ENCODE peak calls at places on chromosome 20, in ten cellular contexts. G is stimulated activated effector memory CD8-positive, alpha-beta T cell treated with anti-CD3 and anti-CD28 coated beads, Interleukin-12 subunit alpha, Interleukin-12 subunit beta, amount 100 ng/mL, for 72 hours; Q is T follicular helper cell; M is RKO; C is ELR; I is mucosa of descending colon; O is posterior cingulate gyrus; R is midbrain; S is frontal cortex; N is activated CD4-positive, alpha-beta T cell treated with anti-CD3 and anti-CD28 coated beads, Interleukin-2, amount 10 ng/mL, durations not matched to agents 24 days and 14 days. T is an unnamed sample.

GRCh38 chr20:34069341-34070078 is 42.5 kb downstream of the EIF2S2 start:
- DNase-seq in C (peak; percentile 88), G (peak; percentile 29), N (peak; percentile 86), S (peak; percentile 69), R (peak; percentile 91), I (peak; percentile 86), O (peak; percentile 80), M (peak; percentile 85), Q (peak; percentile 34), T (peak; percentile 71)

GRCh38 chr20:6007529-6008103 is 46.2 kb downstream of the LRRN4 start:
- DNase-seq in G (no peak), O (no peak), Q (no peak), R (no peak), I (peak; percentile 14), S (no peak), C (no peak), N (no peak), M (peak; percentile 30), T (no peak)

GRCh38 chr20:63740070-63740500 is 509 bp downstream of the SLC2A4RG start:
- DNase-seq in C (peak; percentile 52), I (peak; percentile 49), R (peak; percentile 12), O (no peak), Q (peak; percentile 37), S (peak; percentile 84), N (peak; percentile 89), G (peak; percentile 32), M (peak; percentile 63), T (peak; percentile 20)

GRCh38 chr20:48006036-48006833 is 221.0 kb upstream of the SULF2 start:
- DNase-seq in O (no peak), N (no peak), S (no peak), G (no peak), C (no peak), Q (no peak), M (no peak), R (no peak), I (no peak), T (no peak)

GRCh38 chr20:51869002-51869401 is 66.7 kb upstream of the SALL4 start:
- DNase-seq in G (no peak), Q (no peak), C (no peak), O (no peak), R (no peak), S (no peak), N (no peak), I (no peak), M (no peak), T (no peak)

GRCh38 chr20:18252597-18253451 is 35.5 kb upstream of the ZNF133 start:
- DNase-seq in G (no peak), I (no peak), N (no peak), S (no peak), M (no peak), Q (no peak), O (no peak), C (peak; percentile 3), R (no peak), T (peak; percentile 94)

GRCh38 chr20:44018684-44019637 is 104.3 kb downstream of the TOX2 start:
- DNase-seq in C (no peak), I (peak; percentile 37), O (no peak), R (no peak), Q (no peak), N (no peak), G (no peak), M (no peak), S (no peak), T (no peak)

GRCh38 chr20:728022-728944 is 40.0 kb downstream of the SLC52A3 start:
- DNase-seq in S (peak; percentile 74), I (peak; percentile 45), G (peak; percentile 6), M (no peak), Q (peak; percentile 6), C (peak; percentile 45), O (peak; percentile 33), N (peak; percentile 79), R (peak; percentile 24), T (peak; percentile 13)

GRCh38 chr20:54103067-54103761 is 32.8 kb upstream of the BCAS1 start:
- DNase-seq in R (peak; percentile 11), N (peak; percentile 92), I (peak; percentile 97), O (peak; percentile 75), G (peak; percentile 78), M (peak; percentile 63), C (peak; percentile 82), S (no peak), Q (peak; percentile 44), T (peak; percentile 77)

GRCh38 chr20:8943638-8944037 is 125.2 kb upstream of the PLCB4 start:
- DNase-seq in M (no peak), G (no peak), S (no peak), N (no peak), C (no peak), R (no peak), I (peak; percentile 9), Q (no peak), O (no peak), T (no peak)

GRCh38 chr20:61449057-61449456 is 197.0 kb downstream of the CDH4 start:
- DNase-seq in I (no peak), C (no peak), M (no peak), N (no peak), O (peak; percentile 14), G (no peak), Q (no peak), S (no peak), R (no peak), T (no peak)

GRCh38 chr20:21941941-21942805 is 236.7 kb downstream of the PAX1 start:
- DNase-seq in G (no peak), M (no peak), I (no peak), C (no peak), S (no peak), O (no peak), R (no peak), Q (no peak), N (no peak), T (no peak)

GRCh38 chr20:61526907-61527306 is 274.8 kb downstream of the CDH4 start:
- DNase-seq in N (no peak), Q (no peak), C (no peak), G (no peak), I (no peak), M (no peak), S (no peak), O (no peak), R (no peak), T (no peak)

GRCh38 chr20:21981607-21982344 is 276.3 kb downstream of the PAX1 start:
- DNase-seq in M (no peak), R (no peak), I (no peak), Q (no peak), O (no peak), N (no peak), S (no peak), G (no peak), C (no peak), T (no peak)

GRCh38 chr20:3922983-3923339 is 33.8 kb downstream of the PANK2 start:
- DNase-seq in C (no peak), N (no peak), Q (no peak), S (no peak), I (no peak), M (no peak), O (no peak), G (no peak), R (no peak), T (no peak)

GRCh38 chr20:872855-873520 is 39.5 kb downstream of the FAM110A start:
- DNase-seq in Q (no peak), I (no peak), G (no peak), S (no peak), O (no peak), R (no peak), M (no peak), C (no peak), N (no peak), T (no peak)

GRCh38 chr20:24694157-24694726 is 224.8 kb downstream of the SYNDIG1 start:
- DNase-seq in O (no peak), G (no peak), N (no peak), I (no peak), R (no peak), C (no peak), M (no peak), S (no peak), Q (no peak), T (no peak)

GRCh38 chr20:49957487-49957938 is 21.3 kb downstream of the RNF114 start:
- DNase-seq in N (no peak), I (no peak), R (no peak), S (no peak), O (no peak), C (no peak), Q (no peak), M (no peak), G (no peak), T (no peak)

GRCh38 chr20:57092112-57092899 is 174.1 kb downstream of the BMP7 start:
- DNase-seq in R (peak; percentile 76), N (peak; percentile 87), Q (peak; percentile 21), C (peak; percentile 72), M (peak; percentile 67), G (peak; percentile 18), O (peak; percentile 82), S (peak; percentile 77), I (peak; percentile 64), T (peak; percentile 61)

GRCh38 chr20:18304618-18305017 is 16.3 kb downstream of the ZNF133 start:
- DNase-seq in N (no peak), M (peak; percentile 23), O (no peak), C (peak; percentile 34), Q (no peak), G (no peak), S (no peak), R (no peak), I (no peak), T (peak; percentile 13)

GRCh38 chr20:23228912-23229311 is 121.7 kb upstream of the NXT1 start:
- DNase-seq in G (no peak), R (no peak), M (no peak), N (no peak), S (no peak), O (no peak), C (no peak), I (no peak), Q (no peak), T (no peak)

GRCh38 chr20:32442630-32443029 is 84.5 kb downstream of the ASXL1 start:
- DNase-seq in O (no peak), G (no peak), N (no peak), Q (no peak), M (no peak), R (no peak), I (no peak), C (no peak), S (no peak), T (no peak)

GRCh38 chr20:62066339-62066982 is 780 bp upstream of the TAF4 start:
- DNase-seq in Q (peak; percentile 27), I (peak; percentile 65), N (peak; percentile 86), G (peak; percentile 39), M (peak; percentile 54), O (peak; percentile 21), C (peak; percentile 61), S (peak; percentile 54), R (peak; percentile 52), T (peak; percentile 34)

GRCh38 chr20:36102809-36103596 is 51.5 kb upstream of the EPB41L1 start:
- DNase-seq in C (no peak), N (no peak), O (no peak), Q (no peak), R (no peak), M (no peak), S (no peak), G (no peak), I (peak; percentile 81), T (peak; percentile 41)

GRCh38 chr20:39651645-39652340 is 689.6 kb downstream of the DHX35 start:
- DNase-seq in M (no peak), C (no peak), I (no peak), R (no peak), N (no peak), G (no peak), O (no peak), S (no peak), Q (no peak), T (no peak)

GRCh38 chr20:50580842-50581544 is 70.8 kb downstream of the PTPN1 start:
- DNase-seq in N (no peak), O (no peak), R (no peak), Q (no peak), I (no peak), S (no peak), C (no peak), M (no peak), G (no peak), T (no peak)

GRCh38 chr20:4898282-4898681 is 103.0 kb downstream of the SLC23A2 start:
- DNase-seq in S (no peak), N (no peak), Q (no peak), O (no peak), M (no peak), C (peak; percentile 83), R (no peak), G (no peak), I (no peak), T (peak; percentile 89)

GRCh38 chr20:57656821-57657536 is 36.8 kb upstream of the ZBP1 start:
- DNase-seq in O (peak; percentile 10), I (peak; percentile 1), G (no peak), M (no peak), N (no peak), R (no peak), C (no peak), S (peak; percentile 7), Q (no peak), T (no peak)